ENCODE peak calls at places on chromosomes 13 and 19, in nine cellular contexts. Y, N, L, F, A, S, U, P and M are unnamed samples.

GRCh38 chr13:111937763-111938375 is 129.1 kb upstream of the SOX1 start:
- DNase-seq in Y (no peak), N (no peak), L (no peak), F (no peak), A (no peak), S (no peak), U (no peak), P (no peak), M (no peak)

GRCh38 chr19:23415034-23415433 is 19.8 kb upstream of the ZNF91 start:
- DNase-seq in Y (peak; percentile 11), N (no peak), L (no peak), F (no peak), A (no peak), S (no peak), U (no peak), P (no peak), M (no peak)

GRCh38 chr13:60158321-60158801 is 5.4 kb downstream of the DIAPH3 start:
- DNase-seq in Y (no peak), N (no peak), L (no peak), F (no peak), A (no peak), S (no peak), U (no peak), P (no peak), M (no peak)

GRCh38 chr13:61777281-61777680 is 361.6 kb upstream of the PCDH20 start:
- DNase-seq in Y (no peak), N (no peak), L (no peak), F (no peak), A (no peak), S (no peak), U (no peak), P (no peak), M (no peak)

GRCh38 chr13:76884167-76884566 is 2.0 kb downstream of the KCTD12 start:
- DNase-seq in Y (no peak), N (peak; percentile 75), L (peak; percentile 49), F (no peak), A (no peak), S (no peak), U (peak; percentile 18), P (peak; percentile 29), M (peak; percentile 17)

GRCh38 chr19:48632692-48633147 is 4.5 kb downstream of the DBP start:
- DNase-seq in Y (peak; percentile 52), N (no peak), L (peak; percentile 50), F (no peak), A (no peak), S (no peak), U (no peak), P (no peak), M (no peak)

GRCh38 chr13:36862722-36863121 is 43.7 kb downstream of the RFXAP start:
- DNase-seq in Y (no peak), N (no peak), L (no peak), F (no peak), A (no peak), S (no peak), U (no peak), P (no peak), M (no peak)

GRCh38 chr19:447816-448546 is 12.9 kb downstream of the SHC2 start:
- DNase-seq in Y (no peak), N (no peak), L (no peak), F (no peak), A (no peak), S (no peak), U (no peak), P (no peak), M (no peak)

GRCh38 chr19:11247934-11248333 is 8.5 kb downstream of the ANGPTL8 start:
- DNase-seq in Y (no peak), N (no peak), L (no peak), F (no peak), A (no peak), S (no peak), U (no peak), P (no peak), M (no peak)

GRCh38 chr13:49374585-49375290 is 69.1 kb downstream of the CAB39L start:
- DNase-seq in Y (peak; percentile 86), N (peak; percentile 8), L (peak; percentile 88), F (no peak), A (no peak), S (peak; percentile 57), U (no peak), P (peak; percentile 78), M (no peak)

GRCh38 chr19:38506723-38507550 is 73.4 kb downstream of the RYR1 start:
- DNase-seq in Y (peak; percentile 65), N (peak; percentile 80), L (peak; percentile 54), F (peak; percentile 45), A (peak; percentile 80), S (peak; percentile 3), U (peak; percentile 83), P (peak; percentile 35), M (peak; percentile 42)

GRCh38 chr13:20425819-20426219 is 99.8 kb downstream of the CRYL1 start:
- DNase-seq in Y (no peak), N (peak; percentile 59), L (no peak), F (no peak), A (no peak), S (no peak), U (no peak), P (no peak), M (no peak)

GRCh38 chr13:97582170-97582569 is 148.2 kb downstream of the RAP2A start:
- DNase-seq in Y (no peak), N (peak; percentile 20), L (no peak), F (no peak), A (no peak), S (no peak), U (no peak), P (no peak), M (no peak)

GRCh38 chr19:17289489-17289888 is 7.8 kb downstream of the ANKLE1 start:
- DNase-seq in Y (peak; percentile 84), N (peak; percentile 91), L (peak; percentile 91), F (peak; percentile 77), A (no peak), S (peak; percentile 62), U (peak; percentile 40), P (peak; percentile 88), M (no peak)

GRCh38 chr13:47934371-47934770 is 66.7 kb downstream of the SUCLA2 start:
- DNase-seq in Y (peak; percentile 5), N (no peak), L (no peak), F (no peak), A (no peak), S (no peak), U (no peak), P (no peak), M (no peak)

GRCh38 chr13:101231751-101232428 is 184.4 kb downstream of the NALCN start:
- DNase-seq in Y (peak; percentile 41), N (no peak), L (peak; percentile 54), F (no peak), A (no peak), S (no peak), U (no peak), P (peak; percentile 35), M (no peak)

GRCh38 chr13:49840266-49840665 is 47.8 kb upstream of the KPNA3 start:
- DNase-seq in Y (no peak), N (no peak), L (no peak), F (no peak), A (no peak), S (no peak), U (no peak), P (no peak), M (no peak)